ENCODE peak calls at places on chromosomes 12 and 14, in eight cellular contexts. Q is body of pancreas, T is MG63, Y is Caki2, Z is omental fat pad, N is fibroblast of mammary gland, P is GM03348, L is SK-N-DZ. K is an unnamed sample.

GRCh38 chr12:21940972-21941521 is at the start of gene ABCC9:
- DNase-seq in Z (no peak), P (peak), Y (no peak), L (peak), Q (peak), T (peak), N (peak), K (no peak)

GRCh38 chr14:90453401-90453951 is 56.6 kb downstream of the CALM1 start:
- DNase-seq in T (no peak), L (peak), Q (peak), Y (no peak), P (no peak), Z (no peak), N (no peak), K (no peak)

GRCh38 chr12:92080390-92081285 is 65.0 kb downstream of the BTG1 start:
- DNase-seq in Y (peak), Q (no peak), Z (no peak), P (peak), N (peak), T (peak), L (no peak), K (peak)

GRCh38 chr12:78929075-78929418 is 64.5 kb downstream of the SYT1 start:
- DNase-seq in N (no peak), Y (no peak), Q (no peak), L (no peak), P (no peak), T (no peak), Z (no peak), K (no peak)

GRCh38 chr12:96015672-96016071 is 19.5 kb upstream of the HAL start:
- DNase-seq in P (peak), L (no peak), N (peak), Q (peak), T (peak), Y (no peak), Z (no peak), K (peak)

GRCh38 chr12:47779943-47780504 is 7.0 kb downstream of the SLC48A1 start:
- DNase-seq in Z (no peak), Q (no peak), L (no peak), Y (no peak), N (no peak), P (no peak), T (no peak), K (no peak)

GRCh38 chr12:79522657-79523386 is 167.9 kb downstream of the PAWR start:
- DNase-seq in N (no peak), T (no peak), Z (no peak), Y (no peak), Q (no peak), P (no peak), L (no peak), K (no peak)

GRCh38 chr14:56325251-56325839 is 207.1 kb downstream of the PELI2 start:
- DNase-seq in Y (no peak), Q (no peak), L (no peak), P (no peak), N (peak), T (no peak), Z (no peak), K (no peak)

GRCh38 chr12:107760207-107760816 is 625 bp downstream of the PRDM4 start:
- DNase-seq in L (peak), Y (peak), T (peak), P (peak), Q (peak), Z (peak), N (no peak), K (peak)

GRCh38 chr12:18861287-18861858 is 123.5 kb downstream of the CAPZA3 start:
- DNase-seq in N (peak), Z (no peak), L (peak), Y (peak), T (no peak), P (no peak), Q (no peak), K (peak)

GRCh38 chr14:53295985-53296582 is 143.0 kb upstream of the DDHD1 start:
- DNase-seq in Q (no peak), L (peak), Y (peak), T (no peak), P (peak), Z (no peak), N (peak), K (peak)

GRCh38 chr12:94805749-94806148 is 155.4 kb upstream of the TMCC3 start:
- DNase-seq in Z (no peak), L (no peak), Y (peak), P (peak), Q (no peak), N (peak), T (no peak), K (peak)

GRCh38 chr12:6090786-6091185 is 33.7 kb downstream of the VWF start:
- DNase-seq in L (no peak), P (no peak), T (peak), Y (no peak), Z (no peak), Q (no peak), N (peak), K (no peak)

GRCh38 chr12:39441963-39442894 is 691 bp downstream of the KIF21A start:
- DNase-seq in Y (peak), P (peak), Z (no peak), N (peak), T (peak), Q (peak), L (peak), K (peak)

GRCh38 chr14:49942090-49942489 is 49.2 kb downstream of the ARF6 start:
- DNase-seq in Y (no peak), Q (no peak), L (no peak), N (no peak), Z (no peak), P (no peak), T (no peak), K (no peak)

GRCh38 chr14:70934502-70935134 is 27.4 kb downstream of the PCNX1 start:
- DNase-seq in L (no peak), Z (no peak), T (no peak), P (peak), N (peak), Q (no peak), Y (no peak), K (no peak)

GRCh38 chr14:51004352-51004800 is 60.1 kb upstream of the PYGL start:
- DNase-seq in N (no peak), Q (no peak), L (no peak), T (peak), P (no peak), Y (no peak), Z (no peak), K (no peak)

GRCh38 chr14:99564903-99565259 is 39.1 kb downstream of the CCDC85C start:
- DNase-seq in P (no peak), Q (no peak), L (peak), T (no peak), N (no peak), Y (no peak), Z (no peak), K (no peak)

GRCh38 chr14:32524609-32525391 is 195.7 kb downstream of the AKAP6 start:
- DNase-seq in L (no peak), Q (no peak), Z (no peak), N (peak), P (no peak), T (no peak), Y (peak), K (no peak)

GRCh38 chr12:112121780-112122565 is 3.4 kb upstream of the TRAFD1 start:
- DNase-seq in Y (no peak), T (peak), N (peak), L (no peak), Z (peak), Q (peak), P (peak), K (peak)

GRCh38 chr14:69673578-69674305 is 62.3 kb downstream of the SUSD6 start:
- DNase-seq in T (no peak), Q (peak), Y (no peak), N (no peak), P (no peak), Z (no peak), L (no peak), K (no peak)

GRCh38 chr12:132638541-132639408 is 20.2 kb downstream of the P2RX2 start:
- DNase-seq in Z (no peak), P (peak), Q (peak), L (no peak), T (no peak), Y (peak), N (peak), K (peak)

GRCh38 chr14:79571361-79571760 is 639.9 kb downstream of the DIO2 start:
- DNase-seq in Z (no peak), N (no peak), Y (no peak), T (no peak), Q (no peak), L (no peak), P (no peak), K (no peak)

GRCh38 chr12:4279120-4279690 is 5.6 kb downstream of the CCND2 start:
- DNase-seq in Y (no peak), T (no peak), Q (no peak), Z (no peak), N (no peak), P (no peak), L (no peak), K (no peak)

GRCh38 chr12:118704517-118704916 is 276.8 kb upstream of the SRRM4 start:
- DNase-seq in N (no peak), P (no peak), Y (no peak), L (no peak), Z (no peak), Q (no peak), T (no peak), K (no peak)

GRCh38 chr14:73168691-73169090 is 32.4 kb downstream of the PSEN1 start:
- DNase-seq in T (no peak), Q (peak), L (no peak), N (no peak), P (no peak), Y (no peak), Z (no peak), K (no peak)

GRCh38 chr12:98371419-98371818 is 144.0 kb upstream of the TMPO start:
- DNase-seq in L (no peak), Q (no peak), Y (no peak), N (no peak), P (no peak), T (no peak), Z (no peak), K (no peak)

GRCh38 chr14:95619785-95620417 is 66.3 kb upstream of the TCL1B start:
- DNase-seq in P (no peak), L (no peak), Z (no peak), N (no peak), T (no peak), Y (no peak), Q (no peak), K (no peak)

GRCh38 chr12:43914923-43915468 is 79.1 kb downstream of the TMEM117 start:
- DNase-seq in L (no peak), Z (no peak), Q (no peak), N (no peak), Y (no peak), T (no peak), P (peak), K (peak)

GRCh38 chr12:108696111-108696995 is 35.0 kb downstream of the CORO1C start:
- DNase-seq in P (peak), L (no peak), N (peak), Q (no peak), Y (peak), T (peak), Z (no peak), K (peak)

GRCh38 chr12:113056631-113057488 is at the start of gene DTX1:
- DNase-seq in Z (no peak), N (no peak), P (peak), L (no peak), Q (peak), T (no peak), Y (no peak), K (no peak)

GRCh38 chr12:56894698-56895368 is 39.4 kb downstream of the SDR9C7 start:
- DNase-seq in Q (no peak), Z (no peak), Y (no peak), P (no peak), T (peak), N (no peak), L (no peak), K (no peak)

GRCh38 chr12:106289196-106289681 is 13.3 kb upstream of the TCP11L2 start:
- DNase-seq in P (peak), Q (no peak), Z (no peak), N (no peak), Y (no peak), T (no peak), L (no peak), K (peak)

GRCh38 chr12:124685689-124685993 is 118.2 kb upstream of the NCOR2 start:
- DNase-seq in L (no peak), N (no peak), T (no peak), P (no peak), Z (no peak), Q (no peak), Y (no peak), K (no peak)

GRCh38 chr12:94405378-94406116 is 54.1 kb downstream of the CEP83 start:
- DNase-seq in P (peak), Q (no peak), T (no peak), L (no peak), Z (no peak), N (peak), Y (no peak), K (no peak)

GRCh38 chr14:63614964-63615363 is 26.7 kb downstream of the WDR89 start:
- DNase-seq in Z (no peak), N (peak), Y (no peak), T (no peak), Q (no peak), L (no peak), P (peak), K (peak)

GRCh38 chr14:91159182-91159581 is 45.3 kb downstream of the DGLUCY start:
- DNase-seq in Q (no peak), N (no peak), T (no peak), Y (no peak), Z (no peak), L (no peak), P (no peak), K (no peak)

GRCh38 chr12:25256826-25257225 is 6.1 kb upstream of the KRAS start:
- DNase-seq in L (no peak), Z (no peak), T (no peak), Q (peak), N (no peak), P (no peak), Y (no peak), K (no peak)

K was measured in HT1080.